ENCODE peak calls at places on chromosome 16, in ten cellular contexts. One of them, this sample, is unnamed.

GRCh38 chr16:24955975-24956731 is 59.0 kb downstream of the ARHGAP17 start:
- DNase-seq in Panc1: no peak
- DNase-seq in tibial artery: no peak
- DNase-seq in CD8-positive, alpha-beta T cell: no peak
- DNase-seq in mesenchymal stem cell: no peak
- DNase-seq in gastrocnemius medialis: no peak
- DNase-seq in fibroblast of lung: no peak
- DNase-seq in aorta: no peak
- DNase-seq in Peyer's patch: no peak
- DNase-seq in CD8-positive, alpha-beta memory T cell: no peak
- DNase-seq in this sample: no peak

GRCh38 chr16:83781-84615 is 6.0 kb downstream of the MPG start:
- DNase-seq in Panc1: no peak
- DNase-seq in tibial artery: peak; percentile 87
- DNase-seq in CD8-positive, alpha-beta T cell: no peak
- DNase-seq in mesenchymal stem cell: peak; percentile 48
- DNase-seq in gastrocnemius medialis: no peak
- DNase-seq in fibroblast of lung: peak; percentile 33
- DNase-seq in aorta: no peak
- DNase-seq in Peyer's patch: no peak
- DNase-seq in CD8-positive, alpha-beta memory T cell: no peak
- DNase-seq in this sample: no peak

GRCh38 chr16:30896890-30897730 is 696 bp downstream of the CTF1 start:
- DNase-seq in Panc1: peak; percentile 61
- DNase-seq in tibial artery: peak; percentile 96
- DNase-seq in CD8-positive, alpha-beta T cell: peak; percentile 75
- DNase-seq in mesenchymal stem cell: peak; percentile 96
- DNase-seq in gastrocnemius medialis: peak; percentile 92
- DNase-seq in fibroblast of lung: peak; percentile 89
- DNase-seq in aorta: peak; percentile 96
- DNase-seq in Peyer's patch: peak; percentile 95
- DNase-seq in CD8-positive, alpha-beta memory T cell: peak; percentile 65
- DNase-seq in this sample: peak; percentile 95

GRCh38 chr16:82638095-82638798 is 11.5 kb downstream of the CDH13 start:
- DNase-seq in Panc1: no peak
- DNase-seq in tibial artery: no peak
- DNase-seq in CD8-positive, alpha-beta T cell: no peak
- DNase-seq in mesenchymal stem cell: peak; percentile 92
- DNase-seq in gastrocnemius medialis: no peak
- DNase-seq in fibroblast of lung: peak; percentile 83
- DNase-seq in aorta: no peak
- DNase-seq in Peyer's patch: no peak
- DNase-seq in CD8-positive, alpha-beta memory T cell: no peak
- DNase-seq in this sample: no peak

GRCh38 chr16:66740010-66740409 is 11.4 kb downstream of the DYNC1LI2 start:
- DNase-seq in Panc1: no peak
- DNase-seq in tibial artery: no peak
- DNase-seq in CD8-positive, alpha-beta T cell: no peak
- DNase-seq in mesenchymal stem cell: peak; percentile 55
- DNase-seq in gastrocnemius medialis: no peak
- DNase-seq in fibroblast of lung: peak; percentile 49
- DNase-seq in aorta: no peak
- DNase-seq in Peyer's patch: no peak
- DNase-seq in CD8-positive, alpha-beta memory T cell: no peak
- DNase-seq in this sample: no peak

GRCh38 chr16:79021991-79022390 is 578.5 kb downstream of the MAF start:
- DNase-seq in Panc1: no peak
- DNase-seq in tibial artery: no peak
- DNase-seq in CD8-positive, alpha-beta T cell: no peak
- DNase-seq in mesenchymal stem cell: no peak
- DNase-seq in gastrocnemius medialis: no peak
- DNase-seq in fibroblast of lung: no peak
- DNase-seq in aorta: no peak
- DNase-seq in Peyer's patch: no peak
- DNase-seq in CD8-positive, alpha-beta memory T cell: no peak
- DNase-seq in this sample: no peak

GRCh38 chr16:4517812-4518211 is 20.8 kb downstream of the CDIP1 start:
- DNase-seq in Panc1: no peak
- DNase-seq in tibial artery: no peak
- DNase-seq in CD8-positive, alpha-beta T cell: no peak
- DNase-seq in mesenchymal stem cell: peak; percentile 61
- DNase-seq in gastrocnemius medialis: no peak
- DNase-seq in fibroblast of lung: peak; percentile 39
- DNase-seq in aorta: peak; percentile 36
- DNase-seq in Peyer's patch: no peak
- DNase-seq in CD8-positive, alpha-beta memory T cell: no peak
- DNase-seq in this sample: no peak

GRCh38 chr16:81738831-81739496 is 40.1 kb upstream of the PLCG2 start:
- DNase-seq in Panc1: no peak
- DNase-seq in tibial artery: peak; percentile 79
- DNase-seq in CD8-positive, alpha-beta T cell: no peak
- DNase-seq in mesenchymal stem cell: no peak
- DNase-seq in gastrocnemius medialis: peak; percentile 33
- DNase-seq in fibroblast of lung: no peak
- DNase-seq in aorta: peak; percentile 85
- DNase-seq in Peyer's patch: no peak
- DNase-seq in CD8-positive, alpha-beta memory T cell: no peak
- DNase-seq in this sample: peak; percentile 84

GRCh38 chr16:50275428-50276127 is 9.2 kb downstream of the ADCY7 start:
- DNase-seq in Panc1: no peak
- DNase-seq in tibial artery: no peak
- DNase-seq in CD8-positive, alpha-beta T cell: no peak
- DNase-seq in mesenchymal stem cell: no peak
- DNase-seq in gastrocnemius medialis: no peak
- DNase-seq in fibroblast of lung: no peak
- DNase-seq in aorta: no peak
- DNase-seq in Peyer's patch: peak; percentile 43
- DNase-seq in CD8-positive, alpha-beta memory T cell: no peak
- DNase-seq in this sample: no peak

GRCh38 chr16:50274771-50275415 is 8.5 kb downstream of the ADCY7 start:
- DNase-seq in Panc1: no peak
- DNase-seq in tibial artery: peak; percentile 64
- DNase-seq in CD8-positive, alpha-beta T cell: no peak
- DNase-seq in mesenchymal stem cell: no peak
- DNase-seq in gastrocnemius medialis: peak; percentile 9
- DNase-seq in fibroblast of lung: no peak
- DNase-seq in aorta: no peak
- DNase-seq in Peyer's patch: peak; percentile 42
- DNase-seq in CD8-positive, alpha-beta memory T cell: no peak
- DNase-seq in this sample: no peak

GRCh38 chr16:50276128-50276444 is 9.7 kb downstream of the ADCY7 start:
- DNase-seq in Panc1: no peak
- DNase-seq in tibial artery: no peak
- DNase-seq in CD8-positive, alpha-beta T cell: no peak
- DNase-seq in mesenchymal stem cell: no peak
- DNase-seq in gastrocnemius medialis: no peak
- DNase-seq in fibroblast of lung: no peak
- DNase-seq in aorta: peak; percentile 40
- DNase-seq in Peyer's patch: no peak
- DNase-seq in CD8-positive, alpha-beta memory T cell: no peak
- DNase-seq in this sample: no peak

GRCh38 chr16:50278251-50278650 is 11.9 kb downstream of the ADCY7 start:
- DNase-seq in Panc1: no peak
- DNase-seq in tibial artery: no peak
- DNase-seq in CD8-positive, alpha-beta T cell: no peak
- DNase-seq in mesenchymal stem cell: no peak
- DNase-seq in gastrocnemius medialis: no peak
- DNase-seq in fibroblast of lung: no peak
- DNase-seq in aorta: no peak
- DNase-seq in Peyer's patch: no peak
- DNase-seq in CD8-positive, alpha-beta memory T cell: no peak
- DNase-seq in this sample: no peak

DNA sequence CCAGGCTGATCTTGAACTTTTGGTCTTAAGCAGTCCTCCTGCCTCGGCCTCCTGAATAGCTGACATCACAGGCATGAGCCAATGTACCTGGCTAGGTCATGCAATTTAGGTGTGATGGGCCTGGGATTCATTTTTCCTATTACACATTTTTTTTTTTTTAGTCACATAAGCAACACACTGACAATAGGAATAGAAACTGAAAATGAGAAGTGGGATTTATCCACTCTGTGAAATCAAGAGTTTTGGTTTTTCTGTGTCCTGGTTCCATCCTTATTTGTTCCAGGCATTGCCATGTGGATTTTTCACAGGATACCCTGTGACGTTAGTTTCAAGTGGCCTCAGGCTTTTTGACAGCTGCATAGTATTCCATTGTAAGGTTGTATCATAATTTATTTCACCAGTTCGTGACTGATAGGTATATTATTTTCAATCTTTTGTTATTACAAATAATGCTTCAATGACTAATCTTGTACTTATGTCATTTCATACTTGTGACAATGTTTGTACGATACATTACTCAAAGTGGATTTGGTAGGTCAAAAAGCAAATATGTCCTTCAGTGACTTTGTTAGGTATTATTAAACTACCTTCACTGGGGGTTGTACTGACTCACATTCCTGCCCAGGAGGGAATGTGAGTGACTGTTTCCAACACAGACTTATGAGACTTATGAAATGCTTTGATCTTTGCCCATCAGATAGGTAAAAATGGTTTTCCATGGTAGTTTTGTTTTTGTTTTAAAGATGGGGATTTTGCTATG is 10.6 kb downstream of the ADCY7 start:
- DNase-seq in Panc1: peak; percentile 41
- DNase-seq in tibial artery: no peak
- DNase-seq in CD8-positive, alpha-beta T cell: no peak
- DNase-seq in mesenchymal stem cell: no peak
- DNase-seq in gastrocnemius medialis: no peak
- DNase-seq in fibroblast of lung: no peak
- DNase-seq in aorta: no peak
- DNase-seq in Peyer's patch: no peak
- DNase-seq in CD8-positive, alpha-beta memory T cell: no peak
- DNase-seq in this sample: no peak
- H3K27ac ChIP-seq in Panc1: no peak overlapping the region
- H3K27ac ChIP-seq in tibial artery: no peak overlapping the region
- H3K27ac ChIP-seq in CD8-positive, alpha-beta T cell: no peak overlapping the region
- H3K27ac ChIP-seq in mesenchymal stem cell: no peak overlapping the region
- H3K27ac ChIP-seq in gastrocnemius medialis: no peak overlapping the region
- H3K27ac ChIP-seq in fibroblast of lung: no peak overlapping the region
- H3K27ac ChIP-seq in aorta: no peak overlapping the region
- H3K27ac ChIP-seq in Peyer's patch: no peak overlapping the region
- H3K27ac ChIP-seq in CD8-positive, alpha-beta memory T cell: no peak overlapping the region
- H3K27ac ChIP-seq in this sample: peak overlapping the region; percentile 32

DNA sequence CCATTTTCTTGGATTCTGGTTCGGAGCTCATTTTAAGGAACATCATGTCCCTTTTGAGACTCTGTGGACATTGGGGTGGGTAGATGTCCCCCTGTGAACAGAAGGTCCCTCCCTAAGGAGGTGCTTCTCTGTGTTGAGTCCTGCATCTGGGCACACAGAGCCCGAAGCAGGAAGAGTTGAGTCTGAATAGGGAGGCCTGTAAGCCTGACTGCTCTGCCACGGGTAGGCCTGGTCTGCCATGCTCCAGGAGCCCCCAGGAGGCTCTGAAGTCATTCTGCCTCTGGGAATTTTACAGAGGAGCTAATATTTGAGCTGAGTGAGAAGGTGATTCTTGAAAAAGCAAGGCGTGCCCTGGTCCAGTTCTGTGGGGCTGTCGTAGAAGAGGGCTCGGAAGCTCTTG is 50.6 kb downstream of the TENT4B start:
- DNase-seq in Panc1: no peak
- DNase-seq in tibial artery: no peak
- DNase-seq in CD8-positive, alpha-beta T cell: no peak
- DNase-seq in mesenchymal stem cell: no peak
- DNase-seq in gastrocnemius medialis: no peak
- DNase-seq in fibroblast of lung: no peak
- DNase-seq in aorta: no peak
- DNase-seq in Peyer's patch: no peak
- DNase-seq in CD8-positive, alpha-beta memory T cell: no peak
- DNase-seq in this sample: no peak
- H3K4me1 ChIP-seq in Panc1: peaks cover 21% of the 10 kb centered on the region
- H3K4me1 ChIP-seq in tibial artery: peaks cover 81% of the 10 kb centered on the region
- H3K4me1 ChIP-seq in CD8-positive, alpha-beta T cell: peaks cover 31% of the 10 kb centered on the region
- H3K4me1 ChIP-seq in mesenchymal stem cell: peaks cover 14% of the 10 kb centered on the region
- H3K4me1 ChIP-seq in gastrocnemius medialis: peaks cover 58% of the 10 kb centered on the region
- H3K4me1 ChIP-seq in fibroblast of lung: peaks cover 33% of the 10 kb centered on the region
- H3K4me1 ChIP-seq in aorta: peaks cover 9% of the 10 kb centered on the region
- H3K4me1 ChIP-seq in Peyer's patch: no peaks in the 10 kb centered on the region
- H3K4me1 ChIP-seq in CD8-positive, alpha-beta memory T cell: peaks cover 25% of the 10 kb centered on the region
- H3K4me1 ChIP-seq in this sample: peaks cover 70% of the 10 kb centered on the region

GRCh38 chr16:19757762-19758595 is 39.9 kb downstream of the IQCK start:
- DNase-seq in Panc1: no peak
- DNase-seq in tibial artery: no peak
- DNase-seq in CD8-positive, alpha-beta T cell: no peak
- DNase-seq in mesenchymal stem cell: no peak
- DNase-seq in gastrocnemius medialis: no peak
- DNase-seq in fibroblast of lung: peak; percentile 49
- DNase-seq in aorta: no peak
- DNase-seq in Peyer's patch: no peak
- DNase-seq in CD8-positive, alpha-beta memory T cell: no peak
- DNase-seq in this sample: no peak

GRCh38 chr16:19755268-19755667 is 37.2 kb downstream of the IQCK start:
- DNase-seq in Panc1: no peak
- DNase-seq in tibial artery: no peak
- DNase-seq in CD8-positive, alpha-beta T cell: no peak
- DNase-seq in mesenchymal stem cell: no peak
- DNase-seq in gastrocnemius medialis: no peak
- DNase-seq in fibroblast of lung: no peak
- DNase-seq in aorta: no peak
- DNase-seq in Peyer's patch: no peak
- DNase-seq in CD8-positive, alpha-beta memory T cell: no peak
- DNase-seq in this sample: no peak

GRCh38 chr16:19753815-19754643 is 36.0 kb downstream of the IQCK start:
- DNase-seq in Panc1: no peak
- DNase-seq in tibial artery: no peak
- DNase-seq in CD8-positive, alpha-beta T cell: no peak
- DNase-seq in mesenchymal stem cell: peak; percentile 17
- DNase-seq in gastrocnemius medialis: no peak
- DNase-seq in fibroblast of lung: peak; percentile 12
- DNase-seq in aorta: no peak
- DNase-seq in Peyer's patch: no peak
- DNase-seq in CD8-positive, alpha-beta memory T cell: no peak
- DNase-seq in this sample: no peak

GRCh38 chr16:19754644-19755036 is 36.6 kb downstream of the IQCK start:
- DNase-seq in Panc1: no peak
- DNase-seq in tibial artery: no peak
- DNase-seq in CD8-positive, alpha-beta T cell: no peak
- DNase-seq in mesenchymal stem cell: no peak
- DNase-seq in gastrocnemius medialis: no peak
- DNase-seq in fibroblast of lung: no peak
- DNase-seq in aorta: no peak
- DNase-seq in Peyer's patch: no peak
- DNase-seq in CD8-positive, alpha-beta memory T cell: no peak
- DNase-seq in this sample: no peak

GRCh38 chr16:19757026-19757425 is 39.0 kb downstream of the IQCK start:
- DNase-seq in Panc1: no peak
- DNase-seq in tibial artery: no peak
- DNase-seq in CD8-positive, alpha-beta T cell: no peak
- DNase-seq in mesenchymal stem cell: no peak
- DNase-seq in gastrocnemius medialis: no peak
- DNase-seq in fibroblast of lung: peak; percentile 11
- DNase-seq in aorta: no peak
- DNase-seq in Peyer's patch: no peak
- DNase-seq in CD8-positive, alpha-beta memory T cell: no peak
- DNase-seq in this sample: no peak
- H3K27ac ChIP-seq in Panc1: no peak overlapping the region
- H3K27ac ChIP-seq in tibial artery: no peak overlapping the region
- H3K27ac ChIP-seq in CD8-positive, alpha-beta T cell: no peak overlapping the region
- H3K27ac ChIP-seq in mesenchymal stem cell: no peak overlapping the region
- H3K27ac ChIP-seq in gastrocnemius medialis: no peak overlapping the region
- H3K27ac ChIP-seq in fibroblast of lung: no peak overlapping the region
- H3K27ac ChIP-seq in aorta: no peak overlapping the region
- H3K27ac ChIP-seq in Peyer's patch: no peak overlapping the region
- H3K27ac ChIP-seq in CD8-positive, alpha-beta memory T cell: no peak overlapping the region
- H3K27ac ChIP-seq in this sample: no peak overlapping the region

DNA sequence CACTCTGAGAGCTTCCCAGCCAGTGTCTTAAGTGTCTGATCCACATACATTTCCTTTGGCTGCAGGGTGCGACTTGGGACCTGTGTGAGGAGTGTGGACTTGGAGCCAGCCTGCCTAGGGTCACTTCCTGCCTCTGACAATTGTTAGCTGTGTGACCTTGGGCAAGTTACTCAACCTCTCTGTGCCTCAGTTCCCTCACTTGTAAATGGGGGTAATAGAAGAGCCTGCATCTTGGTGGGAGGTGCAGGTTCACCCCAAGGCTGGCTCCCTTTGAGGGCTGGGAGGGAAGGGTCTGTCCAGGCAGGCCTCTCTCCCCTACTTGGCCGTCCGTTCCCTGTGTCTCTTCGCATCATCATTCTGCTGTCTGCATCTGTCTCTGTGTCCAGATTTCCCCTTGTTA is 27.4 kb upstream of the GSE1 start:
- DNase-seq in Panc1: no peak
- DNase-seq in tibial artery: no peak
- DNase-seq in CD8-positive, alpha-beta T cell: no peak
- DNase-seq in mesenchymal stem cell: peak; percentile 60
- DNase-seq in gastrocnemius medialis: no peak
- DNase-seq in fibroblast of lung: no peak
- DNase-seq in aorta: no peak
- DNase-seq in Peyer's patch: no peak
- DNase-seq in CD8-positive, alpha-beta memory T cell: no peak
- DNase-seq in this sample: no peak
- H3K4me1 ChIP-seq in Panc1: peaks cover 45% of the 10 kb centered on the region
- H3K4me1 ChIP-seq in tibial artery: peaks cover 22% of the 10 kb centered on the region
- H3K4me1 ChIP-seq in CD8-positive, alpha-beta T cell: peaks cover 22% of the 10 kb centered on the region
- H3K4me1 ChIP-seq in mesenchymal stem cell: peaks cover 51% of the 10 kb centered on the region
- H3K4me1 ChIP-seq in gastrocnemius medialis: peaks cover 14% of the 10 kb centered on the region
- H3K4me1 ChIP-seq in fibroblast of lung: peaks cover 6% of the 10 kb centered on the region
- H3K4me1 ChIP-seq in aorta: no peaks in the 10 kb centered on the region
- H3K4me1 ChIP-seq in Peyer's patch: no peaks in the 10 kb centered on the region
- H3K4me1 ChIP-seq in CD8-positive, alpha-beta memory T cell: no peaks in the 10 kb centered on the region
- H3K4me1 ChIP-seq in this sample: peaks cover 23% of the 10 kb centered on the region

This sample was measured in lower lobe of right lung.